ENCODE peak calls at places on chromosome 3, in six cellular contexts. One of them, this sample, is unnamed.

GRCh38 chr3:165837058-165837525 is at the start of gene BCHE:
- DNase-seq in Panc1: peak
- DNase-seq in transverse colon: no peak
- DNase-seq in endothelial cell of umbilical vein: peak
- DNase-seq in sigmoid colon: peak
- DNase-seq in H1: no peak
- DNase-seq in this sample: no peak

GRCh38 chr3:61371123-61371522 is 119.9 kb upstream of the FHIT start:
- DNase-seq in endothelial cell of umbilical vein: peak
- DNase-seq in Panc1: no peak
- DNase-seq in transverse colon: no peak
- DNase-seq in sigmoid colon: no peak
- DNase-seq in H1: no peak
- DNase-seq in this sample: no peak

GRCh38 chr3:123723527-123724168 is 138.8 kb upstream of the HACD2 start:
- DNase-seq in sigmoid colon: peak
- DNase-seq in transverse colon: peak
- DNase-seq in Panc1: peak
- DNase-seq in H1: peak
- DNase-seq in endothelial cell of umbilical vein: peak
- DNase-seq in this sample: peak

GRCh38 chr3:194512895-194513601 is 26.2 kb upstream of the ATP13A3 start:
- DNase-seq in endothelial cell of umbilical vein: no peak
- DNase-seq in sigmoid colon: no peak
- DNase-seq in H1: no peak
- DNase-seq in Panc1: no peak
- DNase-seq in transverse colon: no peak
- DNase-seq in this sample: no peak

GRCh38 chr3:173221010-173221409 is 80.0 kb upstream of the SPATA16 start:
- DNase-seq in transverse colon: no peak
- DNase-seq in endothelial cell of umbilical vein: peak
- DNase-seq in sigmoid colon: no peak
- DNase-seq in Panc1: no peak
- DNase-seq in H1: no peak
- DNase-seq in this sample: no peak

GRCh38 chr3:120850326-120851295 is 57.4 kb upstream of the STXBP5L start:
- DNase-seq in endothelial cell of umbilical vein: no peak
- DNase-seq in H1: no peak
- DNase-seq in sigmoid colon: no peak
- DNase-seq in Panc1: no peak
- DNase-seq in transverse colon: no peak
- DNase-seq in this sample: no peak

GRCh38 chr3:159819676-159820075 is 169.0 kb upstream of the IL12A start:
- DNase-seq in endothelial cell of umbilical vein: no peak
- DNase-seq in Panc1: no peak
- DNase-seq in sigmoid colon: no peak
- DNase-seq in transverse colon: no peak
- DNase-seq in H1: no peak
- DNase-seq in this sample: no peak

GRCh38 chr3:101638262-101638745 is 38.6 kb downstream of the ZBTB11 start:
- DNase-seq in endothelial cell of umbilical vein: no peak
- DNase-seq in transverse colon: no peak
- DNase-seq in H1: no peak
- DNase-seq in sigmoid colon: no peak
- DNase-seq in Panc1: no peak
- DNase-seq in this sample: no peak

GRCh38 chr3:145557405-145557804 is 603.6 kb downstream of the PLOD2 start:
- DNase-seq in transverse colon: no peak
- DNase-seq in Panc1: no peak
- DNase-seq in sigmoid colon: no peak
- DNase-seq in endothelial cell of umbilical vein: no peak
- DNase-seq in H1: peak
- DNase-seq in this sample: no peak

GRCh38 chr3:115194461-115194860 is 47.4 kb upstream of the ZBTB20 start:
- DNase-seq in transverse colon: no peak
- DNase-seq in Panc1: no peak
- DNase-seq in sigmoid colon: no peak
- DNase-seq in H1: no peak
- DNase-seq in endothelial cell of umbilical vein: no peak
- DNase-seq in this sample: no peak

GRCh38 chr3:54510506-54510905 is 388.2 kb downstream of the CACNA2D3 start:
- DNase-seq in Panc1: no peak
- DNase-seq in sigmoid colon: no peak
- DNase-seq in H1: no peak
- DNase-seq in endothelial cell of umbilical vein: no peak
- DNase-seq in transverse colon: no peak
- DNase-seq in this sample: no peak

GRCh38 chr3:110984456-110985250 is 87.0 kb upstream of the NECTIN3 start:
- DNase-seq in H1: no peak
- DNase-seq in transverse colon: no peak
- DNase-seq in Panc1: no peak
- DNase-seq in sigmoid colon: no peak
- DNase-seq in endothelial cell of umbilical vein: no peak
- DNase-seq in this sample: no peak

GRCh38 chr3:143950810-143951209 is 20.8 kb upstream of the DIPK2A start:
- DNase-seq in transverse colon: no peak
- DNase-seq in Panc1: no peak
- DNase-seq in sigmoid colon: no peak
- DNase-seq in endothelial cell of umbilical vein: no peak
- DNase-seq in H1: no peak
- DNase-seq in this sample: no peak

GRCh38 chr3:149385617-149386298 is 8.3 kb upstream of the TM4SF1 start:
- DNase-seq in H1: no peak
- DNase-seq in transverse colon: no peak
- DNase-seq in endothelial cell of umbilical vein: no peak
- DNase-seq in sigmoid colon: no peak
- DNase-seq in Panc1: no peak
- DNase-seq in this sample: no peak

GRCh38 chr3:180707921-180708320 is 28.6 kb upstream of the CCDC39 start:
- DNase-seq in H1: no peak
- DNase-seq in Panc1: no peak
- DNase-seq in endothelial cell of umbilical vein: no peak
- DNase-seq in sigmoid colon: no peak
- DNase-seq in transverse colon: no peak
- DNase-seq in this sample: no peak
- H3K4me3 ChIP-seq in H1: no peak
- H3K4me3 ChIP-seq in Panc1: no peak
- H3K4me3 ChIP-seq in endothelial cell of umbilical vein: no peak
- H3K4me3 ChIP-seq in sigmoid colon: no peak
- H3K4me3 ChIP-seq in transverse colon: no peak
- H3K4me3 ChIP-seq in this sample: no peak

GRCh38 chr3:98890181-98890882 is 11.2 kb downstream of the DCBLD2 start:
- DNase-seq in Panc1: no peak
- DNase-seq in transverse colon: no peak
- DNase-seq in sigmoid colon: no peak
- DNase-seq in endothelial cell of umbilical vein: peak
- DNase-seq in H1: no peak
- DNase-seq in this sample: no peak

GRCh38 chr3:98887684-98888083 is 13.8 kb downstream of the DCBLD2 start:
- DNase-seq in endothelial cell of umbilical vein: no peak
- DNase-seq in Panc1: no peak
- DNase-seq in H1: no peak
- DNase-seq in sigmoid colon: no peak
- DNase-seq in transverse colon: no peak
- DNase-seq in this sample: no peak

GRCh38 chr3:98893740-98894139 is 7.8 kb downstream of the DCBLD2 start:
- DNase-seq in H1: no peak
- DNase-seq in endothelial cell of umbilical vein: no peak
- DNase-seq in Panc1: no peak
- DNase-seq in sigmoid colon: no peak
- DNase-seq in transverse colon: no peak
- DNase-seq in this sample: no peak

GRCh38 chr3:98892263-98892662 is 9.2 kb downstream of the DCBLD2 start:
- DNase-seq in H1: no peak
- DNase-seq in sigmoid colon: no peak
- DNase-seq in Panc1: no peak
- DNase-seq in endothelial cell of umbilical vein: no peak
- DNase-seq in transverse colon: no peak
- DNase-seq in this sample: no peak

DNA sequence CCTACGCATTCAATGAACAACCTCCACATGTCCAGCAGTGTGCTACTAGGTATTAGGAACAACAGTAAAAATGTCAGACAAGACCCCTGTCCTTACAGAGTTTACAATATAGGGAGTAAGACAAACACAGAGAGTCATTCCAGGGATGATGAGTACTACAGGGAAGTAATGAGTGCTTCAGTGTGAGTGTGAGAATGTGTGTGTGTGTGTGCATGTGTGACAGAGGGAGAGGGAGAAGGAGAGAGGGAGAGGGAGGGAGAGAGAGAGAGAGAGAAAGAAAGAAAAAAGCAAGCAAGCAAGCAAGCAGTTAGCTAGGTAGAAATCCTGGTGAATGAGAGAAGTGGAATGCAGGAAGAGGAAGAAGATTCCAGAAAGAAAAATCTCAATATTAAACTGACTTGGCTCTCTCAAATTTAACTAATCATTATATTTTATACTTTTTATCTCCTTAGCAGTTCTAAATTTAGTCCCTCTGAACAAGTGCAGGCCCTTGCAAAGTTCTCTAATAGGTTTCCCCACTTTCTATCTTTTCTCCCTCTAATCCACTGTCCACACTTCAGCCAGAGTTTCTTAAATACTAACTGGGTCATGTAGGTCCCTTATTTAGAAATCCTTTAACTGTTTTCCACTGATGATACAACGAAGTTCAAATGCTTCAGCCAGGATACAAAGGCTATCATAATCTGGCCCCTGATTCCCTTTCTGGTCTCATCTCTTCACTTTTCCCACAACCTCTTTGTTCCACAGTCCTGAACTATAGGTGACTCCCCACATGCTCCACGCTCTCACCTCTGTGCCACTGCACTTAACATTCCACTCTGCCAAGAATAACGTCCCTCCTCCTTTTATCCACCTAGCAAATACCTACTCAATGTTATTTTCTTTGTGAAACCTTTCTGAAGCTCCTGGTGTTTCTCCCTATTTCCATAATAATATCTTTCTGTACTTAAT is 10.3 kb downstream of the DCBLD2 start:
- DNase-seq in H1: no peak
- DNase-seq in transverse colon: no peak
- DNase-seq in sigmoid colon: no peak
- DNase-seq in Panc1: no peak
- DNase-seq in endothelial cell of umbilical vein: peak
- DNase-seq in this sample: no peak
- TF ChIP-seq POLR2AphosphoS5 in H1: no peak
- TF ChIP-seq POLR2AphosphoS5 in transverse colon: no peak
- TF ChIP-seq POLR2AphosphoS5 in sigmoid colon: no peak
- TF ChIP-seq POLR2AphosphoS5 in Panc1: no peak
- TF ChIP-seq POLR2AphosphoS5 in endothelial cell of umbilical vein: no peak
- TF ChIP-seq POLR2AphosphoS5 in this sample: no peak

GRCh38 chr3:12991861-12992281 is 81.4 kb downstream of the IQSEC1 start:
- DNase-seq in endothelial cell of umbilical vein: no peak
- DNase-seq in sigmoid colon: no peak
- DNase-seq in transverse colon: peak
- DNase-seq in H1: no peak
- DNase-seq in Panc1: no peak
- DNase-seq in this sample: no peak

GRCh38 chr3:12991481-12991837 is 81.8 kb downstream of the IQSEC1 start:
- DNase-seq in Panc1: no peak
- DNase-seq in H1: no peak
- DNase-seq in endothelial cell of umbilical vein: no peak
- DNase-seq in sigmoid colon: no peak
- DNase-seq in transverse colon: no peak
- DNase-seq in this sample: no peak

GRCh38 chr3:12993623-12994356 is 79.4 kb downstream of the IQSEC1 start:
- DNase-seq in Panc1: no peak
- DNase-seq in sigmoid colon: peak
- DNase-seq in endothelial cell of umbilical vein: peak
- DNase-seq in H1: no peak
- DNase-seq in transverse colon: peak
- DNase-seq in this sample: no peak

GRCh38 chr3:12993022-12993622 is 80.1 kb downstream of the IQSEC1 start:
- DNase-seq in Panc1: no peak
- DNase-seq in transverse colon: peak
- DNase-seq in endothelial cell of umbilical vein: no peak
- DNase-seq in H1: peak
- DNase-seq in sigmoid colon: no peak
- DNase-seq in this sample: no peak

DNA sequence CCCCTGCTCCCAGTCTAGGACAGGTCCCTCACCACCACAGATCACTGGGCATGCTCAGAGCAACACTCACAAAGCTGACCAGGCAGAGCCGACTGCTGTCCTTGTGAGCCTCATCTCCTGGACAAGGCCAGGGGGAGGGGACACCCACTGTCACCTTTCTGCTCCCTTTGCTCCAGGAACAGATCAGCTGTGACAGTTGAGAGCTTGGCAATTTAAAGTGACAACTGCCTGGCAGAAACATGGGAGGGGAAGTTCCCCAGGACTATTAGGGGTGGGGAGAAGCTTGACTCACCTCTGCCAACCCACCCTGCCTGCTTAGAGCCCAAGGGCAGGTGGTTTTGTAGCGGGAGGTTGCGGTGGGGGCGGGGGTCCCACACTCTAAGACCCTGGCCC is 80.6 kb downstream of the IQSEC1 start:
- DNase-seq in Panc1: no peak
- DNase-seq in H1: no peak
- DNase-seq in endothelial cell of umbilical vein: no peak
- DNase-seq in transverse colon: peak
- DNase-seq in sigmoid colon: no peak
- DNase-seq in this sample: no peak
- H3K4me3 ChIP-seq in Panc1: no peak
- H3K4me3 ChIP-seq in H1: peak
- H3K4me3 ChIP-seq in endothelial cell of umbilical vein: no peak
- H3K4me3 ChIP-seq in transverse colon: no peak
- H3K4me3 ChIP-seq in sigmoid colon: no peak
- H3K4me3 ChIP-seq in this sample: no peak

GRCh38 chr3:53102601-53103147 is 27.6 kb downstream of the RFT1 start:
- DNase-seq in Panc1: no peak
- DNase-seq in transverse colon: peak
- DNase-seq in endothelial cell of umbilical vein: no peak
- DNase-seq in sigmoid colon: no peak
- DNase-seq in H1: no peak
- DNase-seq in this sample: no peak

GRCh38 chr3:53101956-53102355 is 28.3 kb downstream of the RFT1 start:
- DNase-seq in transverse colon: no peak
- DNase-seq in sigmoid colon: no peak
- DNase-seq in H1: no peak
- DNase-seq in endothelial cell of umbilical vein: no peak
- DNase-seq in Panc1: no peak
- DNase-seq in this sample: no peak

GRCh38 chr3:53100818-53101466 is 29.3 kb downstream of the RFT1 start:
- DNase-seq in sigmoid colon: no peak
- DNase-seq in transverse colon: no peak
- DNase-seq in H1: no peak
- DNase-seq in endothelial cell of umbilical vein: no peak
- DNase-seq in Panc1: no peak
- DNase-seq in this sample: no peak

GRCh38 chr3:53103566-53104296 is 26.5 kb downstream of the RFT1 start:
- DNase-seq in Panc1: no peak
- DNase-seq in endothelial cell of umbilical vein: peak
- DNase-seq in sigmoid colon: no peak
- DNase-seq in transverse colon: no peak
- DNase-seq in H1: no peak
- DNase-seq in this sample: no peak

DNA sequence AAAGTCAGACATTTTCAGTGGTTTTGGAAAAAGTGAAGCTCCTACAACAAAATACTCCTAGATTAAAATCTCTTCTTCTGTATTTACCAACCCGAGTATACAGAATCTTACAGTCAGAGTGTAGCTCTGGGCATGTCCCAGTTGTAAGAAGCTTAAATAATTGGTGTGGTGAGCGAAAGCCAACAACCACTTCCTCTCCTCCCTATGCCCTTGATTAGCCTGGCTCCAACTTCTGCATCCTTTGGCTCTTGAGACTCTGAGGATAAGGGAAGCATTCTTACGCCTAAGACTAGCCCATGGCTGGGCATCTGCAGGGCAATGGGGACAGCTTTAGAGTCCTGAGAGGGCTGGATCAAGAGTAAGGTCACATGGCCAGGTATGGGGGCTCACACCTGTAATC is 25.5 kb downstream of the RFT1 start:
- DNase-seq in Panc1: no peak
- DNase-seq in H1: no peak
- DNase-seq in sigmoid colon: no peak
- DNase-seq in endothelial cell of umbilical vein: no peak
- DNase-seq in transverse colon: no peak
- DNase-seq in this sample: no peak
- TF ChIP-seq POLR2AphosphoS5 in Panc1: no peak
- TF ChIP-seq POLR2AphosphoS5 in H1: no peak
- TF ChIP-seq POLR2AphosphoS5 in sigmoid colon: no peak
- TF ChIP-seq POLR2AphosphoS5 in endothelial cell of umbilical vein: no peak
- TF ChIP-seq POLR2AphosphoS5 in transverse colon: no peak
- TF ChIP-seq POLR2AphosphoS5 in this sample: no peak